ENCODE peak calls at places on chromosomes 11 and 22, in six cellular contexts. M, D, Y, I, R and E are unnamed samples. For H3K27me3, the result is how much of the 10 kb centered on the place peaks cover.

GRCh38 chr11:134742228-134742612 is 330.2 kb upstream of the B3GAT1 start:
- DNase-seq in M (no peak), D (no peak), Y (no peak), I (no peak), R (no peak), E (no peak)

GRCh38 chr11:110513521-110514450 is 84.0 kb downstream of the FDX1 start:
- DNase-seq in M (no peak), D (no peak), Y (no peak), I (no peak), R (no peak), E (no peak)

GRCh38 chr11:76152086-76152658 is 54.1 kb downstream of the WNT11 start:
- DNase-seq in M (peak), D (peak), Y (peak), I (peak), R (peak), E (peak)

GRCh38 chr11:9151631-9152030 is 60.2 kb upstream of the SCUBE2 start:
- DNase-seq in M (no peak), D (no peak), Y (no peak), I (no peak), R (no peak), E (no peak)

GRCh38 chr22:36595154-36595553 is 66.2 kb upstream of the EIF3D start:
- DNase-seq in M (no peak), D (no peak), Y (no peak), I (no peak), R (no peak), E (no peak)

GRCh38 chr11:46977038-46977818 is 40.7 kb downstream of the CSTPP1 start:
- DNase-seq in M (no peak), D (no peak), Y (no peak), I (no peak), R (no peak), E (peak)

GRCh38 chr11:3225159-3225758 is 6.6 kb upstream of the MRGPRG start:
- DNase-seq in M (no peak), D (no peak), Y (no peak), I (no peak), R (no peak), E (no peak)

GRCh38 chr22:20530368-20531153 is 23.2 kb downstream of the MED15 start:
- DNase-seq in M (no peak), D (no peak), Y (no peak), I (peak), R (no peak), E (no peak)

GRCh38 chr22:27456696-27457503 is 344.7 kb downstream of the MN1 start:
- DNase-seq in M (no peak), D (no peak), Y (no peak), I (peak), R (no peak), E (no peak)

GRCh38 chr22:29031236-29031982 is 30.2 kb downstream of the C22orf31 start:
- DNase-seq in M (no peak), D (no peak), Y (no peak), I (peak), R (peak), E (no peak)

GRCh38 chr11:96207459-96208449 is 135.2 kb downstream of the MAML2 start:
- DNase-seq in M (no peak), D (no peak), Y (peak), I (peak), R (no peak), E (no peak)

GRCh38 chr11:69636512-69636866 is 4.5 kb upstream of the CCND1 start:
- DNase-seq in M (peak), D (peak), Y (no peak), I (peak), R (peak), E (peak)
- H3K4me3 ChIP-seq in M (peak), D (peak), Y (no peak), I (peak), R (peak), E (peak)

GRCh38 chr11:124749920-124750319 is 2.1 kb downstream of the VSIG2 start:
- DNase-seq in M (no peak), D (no peak), Y (no peak), I (no peak), R (no peak), E (no peak)

GRCh38 chr11:124753207-124753606 is 1.2 kb upstream of the VSIG2 start:
- DNase-seq in M (no peak), D (no peak), Y (no peak), I (no peak), R (no peak), E (no peak)

GRCh38 chr11:124752471-124753100 is 531 bp upstream of the VSIG2 start:
- DNase-seq in M (no peak), D (no peak), Y (no peak), I (no peak), R (no peak), E (no peak)

GRCh38 chr11:124751741-124752470 is at the start of gene VSIG2:
- DNase-seq in M (no peak), D (no peak), Y (no peak), I (no peak), R (peak), E (no peak)

DNA sequence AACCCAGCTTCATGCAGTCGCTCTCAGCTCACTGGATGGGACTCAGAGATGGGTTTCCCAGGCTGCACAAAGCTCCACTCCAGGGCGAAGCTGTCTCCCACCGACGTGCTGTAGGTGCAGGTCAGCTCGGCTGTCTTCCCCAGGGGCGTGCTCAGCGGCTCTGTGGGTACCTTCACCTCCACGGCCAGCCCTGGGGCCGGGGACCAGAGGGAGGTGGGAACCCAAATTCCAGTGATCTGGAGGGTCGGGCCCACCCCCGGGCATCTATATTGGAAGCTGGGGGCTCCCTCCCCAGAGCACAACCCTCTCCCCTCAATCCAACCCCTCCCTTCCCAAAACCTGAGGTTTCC is 689 bp downstream of the VSIG2 start:
- DNase-seq in M (no peak), D (no peak), Y (no peak), I (no peak), R (no peak), E (no peak)
- H3K27me3 ChIP-seq in M (under half), D (half or more), Y (under half), I (under half), R (under half), E (under half)

DNA sequence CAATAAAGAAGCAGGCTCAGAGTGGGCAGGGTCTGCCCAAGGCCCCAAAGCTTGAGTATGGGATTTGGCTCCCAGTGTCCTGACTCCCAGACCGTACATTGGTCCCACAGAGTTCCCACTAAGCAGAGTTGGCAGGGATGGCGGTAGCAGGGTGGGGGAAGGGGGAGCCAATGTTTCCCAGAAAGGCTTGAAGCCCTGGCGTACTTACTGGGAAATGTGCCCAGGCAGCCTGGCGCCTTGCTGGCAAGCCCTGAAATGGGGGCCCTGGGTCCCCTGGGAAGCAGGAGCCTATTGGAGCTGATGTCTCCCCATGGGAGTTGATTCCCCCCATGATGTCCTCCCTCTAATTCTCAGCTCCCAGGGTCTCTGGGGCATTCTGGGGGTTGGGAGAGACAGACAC is 9.3 kb downstream of the ARHGEF17 start:
- DNase-seq in M (no peak), D (peak), Y (no peak), I (no peak), R (no peak), E (peak)
- H3K4me3 ChIP-seq in M (no peak), D (peak), Y (no peak), I (no peak), R (no peak), E (no peak)

DNA sequence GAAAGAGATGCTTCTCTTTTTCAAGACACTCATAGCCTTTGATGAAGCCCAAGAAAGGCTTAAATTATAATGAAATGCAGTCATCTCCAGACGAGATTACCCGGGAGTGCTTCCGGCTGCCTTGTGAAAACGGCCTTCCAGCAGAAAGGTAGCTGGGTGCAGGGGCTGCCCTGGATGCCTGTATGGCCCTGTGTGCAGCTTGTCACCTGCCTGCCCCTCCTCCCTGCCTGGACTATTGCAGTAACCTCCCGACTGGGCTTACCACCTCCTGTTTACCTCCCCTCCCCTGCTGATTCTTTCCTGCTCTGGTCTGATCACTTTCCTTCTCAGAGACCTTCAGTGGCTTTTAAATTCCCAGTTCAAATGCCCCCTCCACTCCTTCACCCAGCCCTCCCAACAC is 126.4 kb upstream of the SYT13 start:
- DNase-seq in M (no peak), D (no peak), Y (no peak), I (no peak), R (no peak), E (no peak)
- H3K27me3 ChIP-seq in M (under half), D (half or more), Y (under half), I (under half), R (under half), E (under half)

DNA sequence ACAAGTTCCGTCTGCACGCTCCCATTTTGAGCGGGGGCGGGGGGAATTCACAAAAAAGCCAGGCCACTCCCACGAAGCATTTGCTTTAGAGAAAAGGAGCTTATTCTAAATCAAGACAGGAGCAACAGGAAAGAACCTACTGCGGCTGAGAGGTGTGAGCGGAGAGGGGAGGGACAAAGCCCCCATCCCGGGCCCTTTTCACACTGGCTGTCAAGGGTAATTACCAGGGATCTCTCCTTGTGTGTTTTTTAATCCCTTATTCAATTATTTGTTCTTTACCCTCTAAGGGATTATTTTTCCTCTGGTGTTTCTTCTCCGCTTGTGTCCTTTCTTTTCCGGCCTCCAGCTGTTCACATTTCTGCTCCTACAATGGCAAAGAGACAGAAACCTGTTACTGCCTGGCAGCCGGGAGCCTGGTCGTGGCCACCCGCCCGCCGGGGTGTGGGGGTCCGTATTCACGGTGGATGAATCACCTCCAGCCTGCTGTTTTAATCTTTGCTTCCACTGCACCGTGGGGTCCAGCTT is 61.5 kb upstream of the FADD start:
- DNase-seq in M (no peak), D (no peak), Y (no peak), I (no peak), R (no peak), E (no peak)
- H3K4me3 ChIP-seq in M (no peak), D (peak), Y (no peak), I (no peak), R (no peak), E (peak)